ENCODE peak calls at places on chromosome 5, in four cellular contexts. One of them, this sample, is unnamed.

GRCh38 chr5:170861855-170862766 is at the start of gene RANBP17:
- DNase-seq in activated B cell treated with CpG ODN at 0.5 μM for 24 hours: no peak
- DNase-seq in GM06990: peak
- DNase-seq in body of pancreas: peak
- DNase-seq in this sample: peak

GRCh38 chr5:132790201-132790870 is 13.3 kb upstream of the SEPTIN8 start:
- DNase-seq in body of pancreas: peak
- DNase-seq in activated B cell treated with CpG ODN at 0.5 μM for 24 hours: no peak
- DNase-seq in GM06990: no peak
- DNase-seq in this sample: no peak

GRCh38 chr5:53613036-53613435 is 52.6 kb downstream of the NDUFS4 start:
- DNase-seq in body of pancreas: no peak
- DNase-seq in activated B cell treated with CpG ODN at 0.5 μM for 24 hours: no peak
- DNase-seq in GM06990: no peak
- DNase-seq in this sample: no peak

GRCh38 chr5:54446169-54446786 is 9.2 kb upstream of the HSPB3 start:
- DNase-seq in activated B cell treated with CpG ODN at 0.5 μM for 24 hours: no peak
- DNase-seq in body of pancreas: no peak
- DNase-seq in GM06990: no peak
- DNase-seq in this sample: no peak

GRCh38 chr5:102856374-102856748 is 101.3 kb downstream of the PAM start:
- DNase-seq in GM06990: no peak
- DNase-seq in activated B cell treated with CpG ODN at 0.5 μM for 24 hours: no peak
- DNase-seq in body of pancreas: no peak
- DNase-seq in this sample: no peak

GRCh38 chr5:124876983-124877382 is 130.5 kb upstream of the ZNF608 start:
- DNase-seq in body of pancreas: no peak
- DNase-seq in GM06990: no peak
- DNase-seq in activated B cell treated with CpG ODN at 0.5 μM for 24 hours: no peak
- DNase-seq in this sample: no peak

GRCh38 chr5:134451618-134452505 is 40.2 kb upstream of the CDKN2AIPNL start:
- DNase-seq in activated B cell treated with CpG ODN at 0.5 μM for 24 hours: no peak
- DNase-seq in body of pancreas: peak
- DNase-seq in GM06990: no peak
- DNase-seq in this sample: no peak

GRCh38 chr5:852431-853401 is 1.9 kb upstream of the ZDHHC11 start:
- DNase-seq in activated B cell treated with CpG ODN at 0.5 μM for 24 hours: no peak
- DNase-seq in body of pancreas: no peak
- DNase-seq in GM06990: no peak
- DNase-seq in this sample: no peak

GRCh38 chr5:108924457-108924961 is 176.8 kb downstream of the FER start:
- DNase-seq in activated B cell treated with CpG ODN at 0.5 μM for 24 hours: no peak
- DNase-seq in GM06990: no peak
- DNase-seq in body of pancreas: no peak
- DNase-seq in this sample: no peak

GRCh38 chr5:172858990-172859811 is 25.1 kb downstream of the ERGIC1 start:
- DNase-seq in activated B cell treated with CpG ODN at 0.5 μM for 24 hours: no peak
- DNase-seq in body of pancreas: peak
- DNase-seq in GM06990: no peak
- DNase-seq in this sample: no peak

GRCh38 chr5:131671994-131672655 is 37.1 kb upstream of the RAPGEF6 start:
- DNase-seq in body of pancreas: no peak
- DNase-seq in GM06990: no peak
- DNase-seq in activated B cell treated with CpG ODN at 0.5 μM for 24 hours: no peak
- DNase-seq in this sample: no peak

GRCh38 chr5:158534203-158534602 is 565.5 kb downstream of the EBF1 start:
- DNase-seq in activated B cell treated with CpG ODN at 0.5 μM for 24 hours: no peak
- DNase-seq in body of pancreas: no peak
- DNase-seq in GM06990: no peak
- DNase-seq in this sample: no peak

GRCh38 chr5:138659121-138659520 is 83.9 kb upstream of the HSPA9 start:
- DNase-seq in body of pancreas: no peak
- DNase-seq in activated B cell treated with CpG ODN at 0.5 μM for 24 hours: no peak
- DNase-seq in GM06990: no peak
- DNase-seq in this sample: no peak

GRCh38 chr5:120873083-120873482 is 409.0 kb downstream of the PRR16 start:
- DNase-seq in activated B cell treated with CpG ODN at 0.5 μM for 24 hours: no peak
- DNase-seq in GM06990: no peak
- DNase-seq in body of pancreas: no peak
- DNase-seq in this sample: no peak

GRCh38 chr5:79069488-79070001 is at the start of the genes BHMT2 and DMGDH:
- DNase-seq in activated B cell treated with CpG ODN at 0.5 μM for 24 hours: no peak
- DNase-seq in GM06990: no peak
- DNase-seq in body of pancreas: peak
- DNase-seq in this sample: no peak

GRCh38 chr5:100706796-100707195 is 171.6 kb downstream of the FAM174A start:
- DNase-seq in body of pancreas: no peak
- DNase-seq in activated B cell treated with CpG ODN at 0.5 μM for 24 hours: no peak
- DNase-seq in GM06990: no peak
- DNase-seq in this sample: no peak

GRCh38 chr5:127425037-127425436 is 92.4 kb upstream of the PRRC1 start:
- DNase-seq in activated B cell treated with CpG ODN at 0.5 μM for 24 hours: no peak
- DNase-seq in GM06990: no peak
- DNase-seq in body of pancreas: no peak
- DNase-seq in this sample: no peak

GRCh38 chr5:73135429-73136276 is 15.3 kb downstream of the TMEM171 start:
- DNase-seq in body of pancreas: peak
- DNase-seq in GM06990: no peak
- DNase-seq in activated B cell treated with CpG ODN at 0.5 μM for 24 hours: no peak
- DNase-seq in this sample: no peak

GRCh38 chr5:54580997-54581741 is 63.6 kb downstream of the SNX18 start:
- DNase-seq in GM06990: no peak
- DNase-seq in body of pancreas: no peak
- DNase-seq in activated B cell treated with CpG ODN at 0.5 μM for 24 hours: no peak
- DNase-seq in this sample: no peak

GRCh38 chr5:78753093-78753531 is 104.5 kb upstream of the LHFPL2 start:
- DNase-seq in body of pancreas: no peak
- DNase-seq in activated B cell treated with CpG ODN at 0.5 μM for 24 hours: no peak
- DNase-seq in GM06990: no peak
- DNase-seq in this sample: no peak

GRCh38 chr5:53482717-53483638 is 2.5 kb downstream of the FST start:
- DNase-seq in activated B cell treated with CpG ODN at 0.5 μM for 24 hours: peak
- DNase-seq in GM06990: peak
- DNase-seq in body of pancreas: peak
- DNase-seq in this sample: peak

GRCh38 chr5:126984632-126985031 is 45.7 kb downstream of the MARCHF3 start:
- DNase-seq in GM06990: no peak
- DNase-seq in body of pancreas: no peak
- DNase-seq in activated B cell treated with CpG ODN at 0.5 μM for 24 hours: no peak
- DNase-seq in this sample: no peak

GRCh38 chr5:109105631-109106267 is 304.0 kb downstream of the PJA2 start:
- DNase-seq in activated B cell treated with CpG ODN at 0.5 μM for 24 hours: no peak
- DNase-seq in GM06990: no peak
- DNase-seq in body of pancreas: no peak
- DNase-seq in this sample: no peak

GRCh38 chr5:134957920-134958608 is 9.6 kb upstream of the CATSPER3 start:
- DNase-seq in GM06990: no peak
- DNase-seq in activated B cell treated with CpG ODN at 0.5 μM for 24 hours: no peak
- DNase-seq in body of pancreas: no peak
- DNase-seq in this sample: no peak

GRCh38 chr5:10328323-10328722 is 20.6 kb upstream of the CMBL start:
- DNase-seq in body of pancreas: no peak
- DNase-seq in activated B cell treated with CpG ODN at 0.5 μM for 24 hours: no peak
- DNase-seq in GM06990: no peak
- DNase-seq in this sample: no peak

GRCh38 chr5:37665889-37666288 is 174.0 kb downstream of the GDNF start:
- DNase-seq in body of pancreas: peak
- DNase-seq in GM06990: no peak
- DNase-seq in activated B cell treated with CpG ODN at 0.5 μM for 24 hours: no peak
- DNase-seq in this sample: no peak

GRCh38 chr5:118366429-118366828 is 621.9 kb downstream of the DTWD2 start:
- DNase-seq in body of pancreas: no peak
- DNase-seq in GM06990: no peak
- DNase-seq in activated B cell treated with CpG ODN at 0.5 μM for 24 hours: no peak
- DNase-seq in this sample: no peak

GRCh38 chr5:23146183-23146582 is 293.0 kb upstream of the CDH12 start:
- DNase-seq in body of pancreas: no peak
- DNase-seq in GM06990: no peak
- DNase-seq in activated B cell treated with CpG ODN at 0.5 μM for 24 hours: no peak
- DNase-seq in this sample: no peak

GRCh38 chr5:65805082-65805481 is 83.1 kb downstream of the NLN start:
- DNase-seq in GM06990: no peak
- DNase-seq in body of pancreas: no peak
- DNase-seq in activated B cell treated with CpG ODN at 0.5 μM for 24 hours: no peak
- DNase-seq in this sample: no peak

GRCh38 chr5:133360693-133361479 is 251.5 kb downstream of the FSTL4 start:
- DNase-seq in GM06990: no peak
- DNase-seq in activated B cell treated with CpG ODN at 0.5 μM for 24 hours: no peak
- DNase-seq in body of pancreas: no peak
- DNase-seq in this sample: peak

GRCh38 chr5:75044406-75044805 is 8.0 kb downstream of the GCNT4 start:
- DNase-seq in activated B cell treated with CpG ODN at 0.5 μM for 24 hours: no peak
- DNase-seq in GM06990: no peak
- DNase-seq in body of pancreas: no peak
- DNase-seq in this sample: no peak

GRCh38 chr5:370311-370958 is 48.9 kb downstream of the AHRR start:
- DNase-seq in activated B cell treated with CpG ODN at 0.5 μM for 24 hours: no peak
- DNase-seq in GM06990: no peak
- DNase-seq in body of pancreas: no peak
- DNase-seq in this sample: no peak

GRCh38 chr5:60959156-60959555 is 14.2 kb downstream of the NDUFAF2 start:
- DNase-seq in activated B cell treated with CpG ODN at 0.5 μM for 24 hours: no peak
- DNase-seq in GM06990: no peak
- DNase-seq in body of pancreas: no peak
- DNase-seq in this sample: no peak
- TF ChIP-seq CTCF in activated B cell treated with CpG ODN at 0.5 μM for 24 hours: no peak
- TF ChIP-seq CTCF in GM06990: no peak
- TF ChIP-seq CTCF in body of pancreas: peak
- TF ChIP-seq CTCF in this sample: no peak

DNA sequence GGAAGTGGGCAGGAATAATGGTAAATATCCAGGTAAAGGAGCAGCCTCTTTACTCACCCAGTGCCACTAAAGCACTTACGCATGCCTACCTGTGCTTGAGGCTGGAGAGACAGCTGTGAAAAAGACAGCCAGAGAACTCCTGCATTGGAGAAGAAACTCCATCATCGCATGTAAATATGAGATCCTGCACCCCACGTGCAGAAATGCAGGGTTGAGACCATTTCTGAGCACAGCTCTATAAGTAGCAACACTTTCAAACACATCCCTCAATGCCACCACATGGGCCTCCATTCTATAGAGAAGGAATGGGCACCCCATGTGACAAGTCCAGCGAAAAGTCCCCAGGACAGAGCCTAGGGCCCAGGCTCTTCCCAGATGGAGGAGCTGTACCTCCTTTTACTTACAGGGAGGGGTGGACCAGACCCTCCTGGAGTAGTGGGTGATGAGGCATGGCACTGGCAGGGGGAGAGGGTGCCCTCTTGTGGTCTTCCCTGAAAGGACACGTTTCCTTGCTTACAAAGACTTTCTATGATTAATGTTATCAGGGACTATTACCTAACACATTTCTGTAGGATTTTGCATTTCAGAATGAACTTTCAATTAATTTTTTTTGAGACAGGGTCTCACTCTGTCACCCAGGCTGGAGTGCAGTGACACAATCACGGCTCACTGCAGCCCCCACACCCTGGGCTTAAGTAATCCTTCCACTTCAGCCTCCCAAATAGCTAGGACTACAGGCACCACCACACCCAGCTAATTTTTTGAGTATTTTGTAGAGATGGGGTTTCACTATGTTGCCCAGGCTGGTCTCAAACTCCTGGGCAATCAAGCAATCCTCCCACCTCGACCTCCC is 55.3 kb upstream of the IL17B start:
- DNase-seq in body of pancreas: peak
- DNase-seq in GM06990: no peak
- DNase-seq in activated B cell treated with CpG ODN at 0.5 μM for 24 hours: no peak
- DNase-seq in this sample: no peak
- TF ChIP-seq CTCF in body of pancreas: peak
- TF ChIP-seq CTCF in GM06990: peak
- TF ChIP-seq CTCF in activated B cell treated with CpG ODN at 0.5 μM for 24 hours: no peak
- TF ChIP-seq CTCF in this sample: peak

DNA sequence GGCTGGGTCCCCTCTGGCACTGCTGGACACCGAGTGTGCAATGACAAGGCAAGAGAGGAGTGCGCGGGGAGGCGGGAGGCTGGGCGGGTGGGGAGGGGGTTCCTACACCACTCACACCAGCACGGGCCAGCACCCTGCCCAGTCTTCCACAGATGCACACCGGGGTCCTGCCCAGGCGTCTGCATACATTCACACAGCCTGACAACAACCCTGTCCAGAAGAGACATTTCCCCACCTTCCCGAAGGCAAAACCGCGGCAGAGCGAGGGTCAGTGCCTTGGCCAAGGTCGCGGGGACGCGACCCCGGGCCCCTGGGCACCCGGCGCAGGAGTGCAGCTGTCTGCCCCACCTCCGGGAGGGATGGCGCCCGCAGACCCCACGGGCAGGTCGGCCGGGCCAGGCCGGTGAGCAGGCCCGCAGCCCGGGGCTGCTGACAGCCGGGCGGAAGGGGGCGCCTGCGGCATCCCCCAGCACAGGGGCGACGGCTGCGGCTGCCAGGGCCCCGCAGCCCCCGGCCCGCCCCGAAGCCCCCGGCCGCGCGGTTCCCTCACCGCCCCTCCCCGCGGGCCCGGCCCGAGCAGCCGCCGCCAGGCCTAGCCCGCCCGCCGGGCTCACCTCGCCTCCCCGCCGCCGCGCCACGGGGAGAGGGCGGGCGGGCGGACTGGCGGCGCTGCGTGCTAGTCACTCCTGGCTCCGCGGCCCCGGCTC is 496 bp downstream of the MAPK9 start:
- DNase-seq in activated B cell treated with CpG ODN at 0.5 μM for 24 hours: no peak
- DNase-seq in GM06990: peak
- DNase-seq in body of pancreas: peak
- DNase-seq in this sample: no peak
- TF ChIP-seq CTCF in activated B cell treated with CpG ODN at 0.5 μM for 24 hours: no peak
- TF ChIP-seq CTCF in GM06990: no peak
- TF ChIP-seq CTCF in body of pancreas: no peak
- TF ChIP-seq CTCF in this sample: no peak

DNA sequence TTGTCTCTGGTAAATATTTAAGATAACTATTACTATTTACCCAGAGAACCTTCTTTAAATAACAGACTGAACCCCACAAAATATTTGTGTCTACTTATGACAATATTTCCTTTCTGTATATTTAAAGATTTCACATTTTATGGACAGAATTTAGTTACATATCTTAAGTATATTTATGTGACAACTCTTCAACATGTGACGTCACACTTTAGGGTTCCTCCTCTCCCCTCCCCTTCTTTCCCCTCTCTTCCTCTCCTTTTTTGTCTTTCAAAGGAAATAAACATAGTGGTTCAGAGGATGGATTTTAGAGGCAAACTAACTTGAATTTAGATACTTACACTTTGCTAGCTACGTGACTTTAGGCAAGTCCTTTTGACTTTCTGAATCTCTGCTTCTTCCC is 655.6 kb upstream of the NUDT12 start:
- DNase-seq in body of pancreas: no peak
- DNase-seq in GM06990: no peak
- DNase-seq in activated B cell treated with CpG ODN at 0.5 μM for 24 hours: no peak
- DNase-seq in this sample: no peak
- TF ChIP-seq CTCF in body of pancreas: no peak
- TF ChIP-seq CTCF in GM06990: no peak
- TF ChIP-seq CTCF in activated B cell treated with CpG ODN at 0.5 μM for 24 hours: no peak
- TF ChIP-seq CTCF in this sample: no peak

GRCh38 chr5:174581483-174581882 is 142.9 kb upstream of the MSX2 start:
- DNase-seq in activated B cell treated with CpG ODN at 0.5 μM for 24 hours: no peak
- DNase-seq in GM06990: no peak
- DNase-seq in body of pancreas: no peak
- DNase-seq in this sample: no peak
- TF ChIP-seq CTCF in activated B cell treated with CpG ODN at 0.5 μM for 24 hours: no peak
- TF ChIP-seq CTCF in GM06990: peak
- TF ChIP-seq CTCF in body of pancreas: no peak
- TF ChIP-seq CTCF in this sample: no peak

This sample was measured in mesothelial cell of epicardium.